ENCODE peak calls at places on chromosomes 6 and 20, in ten cellular contexts. K is NCI-H460; A is K562; M is activated CD8-positive, alpha-beta memory T cell treated with anti-CD3 and anti-CD28 coated beads, Interleukin-2, amount 50 U/mL, for 4 hours; P is MCF 10A; C is heart left ventricle; W is CD4-positive, alpha-beta memory T cell; V is brain microvascular endothelial cell; J is astrocyte of the spinal cord; E is IMR-90. H is an unnamed sample.

GRCh38 chr6:168206681-168207274 is 112.8 kb downstream of the DACT2 start:
- DNase-seq in K (no peak), A (no peak), M (no peak), P (no peak), C (no peak), W (no peak), V (no peak), J (no peak), E (no peak), H (no peak)

GRCh38 chr6:10278786-10279185 is 136.1 kb downstream of the TFAP2A start:
- DNase-seq in K (no peak), A (no peak), M (no peak), P (no peak), C (no peak), W (no peak), V (no peak), J (no peak), E (no peak), H (no peak)

GRCh38 chr6:10951675-10952282 is 64.9 kb downstream of the SYCP2L start:
- DNase-seq in K (peak), A (no peak), M (no peak), P (peak), C (no peak), W (no peak), V (peak), J (peak), E (peak), H (peak)

GRCh38 chr20:41387433-41387832 is 20.8 kb upstream of the EMILIN3 start:
- DNase-seq in K (no peak), A (peak), M (no peak), P (no peak), C (no peak), W (no peak), V (peak), J (no peak), E (no peak), H (no peak)

GRCh38 chr6:53235508-53235907 is 86.9 kb upstream of the GCM1 start:
- DNase-seq in K (no peak), A (no peak), M (no peak), P (no peak), C (no peak), W (no peak), V (no peak), J (no peak), E (no peak), H (no peak)

GRCh38 chr20:49636447-49636846 is 68.5 kb upstream of the PTGIS start:
- DNase-seq in K (no peak), A (no peak), M (no peak), P (no peak), C (peak), W (no peak), V (no peak), J (no peak), E (no peak), H (no peak)

GRCh38 chr6:137723273-137724017 is 143.6 kb upstream of the TNFAIP3 start:
- DNase-seq in K (no peak), A (no peak), M (no peak), P (no peak), C (no peak), W (no peak), V (no peak), J (no peak), E (no peak), H (no peak)

GRCh38 chr6:148379966-148380653 is 37.5 kb downstream of the SASH1 start:
- DNase-seq in K (no peak), A (no peak), M (no peak), P (no peak), C (no peak), W (no peak), V (no peak), J (peak), E (no peak), H (no peak)

GRCh38 chr6:33613794-33614166 is 7.3 kb upstream of the ITPR3 start:
- DNase-seq in K (no peak), A (no peak), M (no peak), P (peak), C (no peak), W (no peak), V (no peak), J (peak), E (peak), H (no peak)